ENCODE peak calls at places on chromosomes 1 and 21, in ten cellular contexts. J is AG08395; N is putamen; X is cardiac muscle cell; V is activated CD8-positive, alpha-beta memory T cell treated with anti-CD3 and anti-CD28 coated beads, Interleukin-2, amount 50 U/mL, for 4 hours; K is naive B cell; T is H7; W is stomach; G is tibial artery; L is activated CD4-positive, CD25-positive, alpha-beta regulatory T cell treated with anti-CD3 and anti-CD28 coated beads, Interleukin-2, amount 50 U/mL, for 16 hours. R is an unnamed sample.

GRCh38 chr1:156914440-156914856 is 6.0 kb upstream of the LRRC71 start:
- DNase-seq in J (no peak), N (no peak), X (peak; percentile 90), V (no peak), K (no peak), T (no peak), W (no peak), G (no peak), L (no peak), R (no peak)

GRCh38 chr1:40079774-40080390 is 17.2 kb downstream of the PPT1 start:
- DNase-seq in J (no peak), N (peak; percentile 78), X (no peak), V (no peak), K (no peak), T (no peak), W (no peak), G (no peak), L (no peak), R (no peak)

GRCh38 chr1:20731057-20731991 is 1.2 kb downstream of the SH2D5 start:
- DNase-seq in J (no peak), N (no peak), X (no peak), V (no peak), K (no peak), T (no peak), W (no peak), G (no peak), L (no peak), R (no peak)

GRCh38 chr1:86194491-86195034 is 38.0 kb upstream of the COL24A1 start:
- DNase-seq in J (no peak), N (no peak), X (peak; percentile 36), V (no peak), K (no peak), T (no peak), W (no peak), G (no peak), L (no peak), R (no peak)

GRCh38 chr1:66705100-66705499 is 47.2 kb upstream of the DYNLT5 start:
- DNase-seq in J (no peak), N (no peak), X (no peak), V (no peak), K (no peak), T (no peak), W (no peak), G (no peak), L (no peak), R (no peak)

GRCh38 chr1:186536272-186536905 is 75.5 kb upstream of the PDC start:
- DNase-seq in J (no peak), N (no peak), X (peak; percentile 65), V (no peak), K (no peak), T (no peak), W (no peak), G (no peak), L (no peak), R (no peak)

GRCh38 chr1:172154571-172154970 is 265.9 kb upstream of the C1orf105 start:
- DNase-seq in J (peak; percentile 80), N (no peak), X (peak; percentile 78), V (no peak), K (peak; percentile 20), T (no peak), W (no peak), G (no peak), L (no peak), R (no peak)

GRCh38 chr1:230842801-230843200 is 25.5 kb downstream of the C1orf198 start:
- DNase-seq in J (no peak), N (no peak), X (no peak), V (no peak), K (no peak), T (no peak), W (no peak), G (no peak), L (no peak), R (no peak)

GRCh38 chr1:47434051-47434842 is 3.6 kb upstream of the FOXD2 start:
- DNase-seq in J (peak; percentile 67), N (no peak), X (peak; percentile 77), V (no peak), K (no peak), T (peak; percentile 67), W (peak; percentile 86), G (peak; percentile 83), L (no peak), R (peak; percentile 70)

GRCh38 chr1:218460367-218460766 is 115.2 kb downstream of the TGFB2 start:
- DNase-seq in J (peak; percentile 65), N (no peak), X (peak; percentile 80), V (no peak), K (no peak), T (peak; percentile 7), W (no peak), G (peak; percentile 70), L (no peak), R (no peak)

GRCh38 chr21:31630062-31630711 is 29.3 kb upstream of the SOD1 start:
- DNase-seq in J (no peak), N (no peak), X (peak; percentile 91), V (no peak), K (no peak), T (no peak), W (peak; percentile 84), G (no peak), L (no peak), R (no peak)

GRCh38 chr1:86516366-86516765 is 30.5 kb upstream of the CLCA4 start:
- DNase-seq in J (no peak), N (no peak), X (peak; percentile 12), V (no peak), K (no peak), T (no peak), W (no peak), G (no peak), L (no peak), R (no peak)

GRCh38 chr1:30302808-30303310 is 420.5 kb downstream of the MATN1 start:
- DNase-seq in J (no peak), N (no peak), X (no peak), V (no peak), K (no peak), T (no peak), W (no peak), G (peak; percentile 17), L (no peak), R (no peak)

GRCh38 chr1:171803461-171804022 is 22.1 kb downstream of the METTL13 start:
- DNase-seq in J (no peak), N (no peak), X (no peak), V (no peak), K (no peak), T (no peak), W (no peak), G (no peak), L (no peak), R (no peak)

GRCh38 chr1:23370270-23370743 is 671 bp upstream of the ZNF436 start:
- DNase-seq in J (no peak), N (no peak), X (peak; percentile 27), V (no peak), K (no peak), T (no peak), W (no peak), G (no peak), L (no peak), R (no peak)

GRCh38 chr1:29698033-29698432 is 461.7 kb downstream of the PTPRU start:
- DNase-seq in J (peak; percentile 83), N (no peak), X (peak; percentile 82), V (no peak), K (no peak), T (peak; percentile 89), W (no peak), G (no peak), L (no peak), R (peak; percentile 48)

GRCh38 chr1:33612877-33613487 is 140.5 kb downstream of the ZSCAN20 start:
- DNase-seq in J (peak; percentile 78), N (no peak), X (peak; percentile 80), V (no peak), K (no peak), T (peak; percentile 87), W (peak; percentile 61), G (no peak), L (no peak), R (no peak)

GRCh38 chr1:1371741-1372711 is 3.0 kb downstream of the AURKAIP1 start:
- DNase-seq in J (peak; percentile 75), N (no peak), X (peak; percentile 60), V (peak; percentile 80), K (peak; percentile 73), T (peak; percentile 99), W (peak; percentile 78), G (peak; percentile 81), L (peak; percentile 58), R (peak; percentile 85)

GRCh38 chr1:93474291-93474690 is 26.4 kb downstream of the FNBP1L start:
- DNase-seq in J (no peak), N (no peak), X (peak; percentile 34), V (no peak), K (no peak), T (no peak), W (no peak), G (no peak), L (no peak), R (no peak)

GRCh38 chr1:183416850-183417690 is 1.1 kb downstream of the NMNAT2 start:
- DNase-seq in J (peak; percentile 72), N (peak; percentile 43), X (peak; percentile 78), V (peak; percentile 25), K (peak; percentile 14), T (peak; percentile 91), W (peak; percentile 43), G (peak; percentile 73), L (no peak), R (peak; percentile 76)

GRCh38 chr1:3902546-3902945 is 2.5 kb upstream of the C1orf174 start:
- DNase-seq in J (no peak), N (peak; percentile 46), X (no peak), V (no peak), K (no peak), T (no peak), W (no peak), G (no peak), L (no peak), R (no peak)

GRCh38 chr21:35189077-35189863 is 140.2 kb upstream of the RUNX1 start:
- DNase-seq in J (peak; percentile 80), N (no peak), X (peak; percentile 92), V (no peak), K (peak; percentile 73), T (no peak), W (no peak), G (no peak), L (no peak), R (peak; percentile 30)

GRCh38 chr1:41492341-41492848 is 7.9 kb upstream of the EDN2 start:
- DNase-seq in J (no peak), N (no peak), X (no peak), V (no peak), K (no peak), T (peak; percentile 89), W (no peak), G (no peak), L (no peak), R (no peak)

GRCh38 chr1:52249831-52250230 is 107.9 kb downstream of the ZFYVE9 start:
- DNase-seq in J (no peak), N (no peak), X (no peak), V (no peak), K (no peak), T (no peak), W (no peak), G (no peak), L (no peak), R (no peak)

GRCh38 chr1:153578490-153578889 is 12.8 kb upstream of the S100A2 start:
- DNase-seq in J (peak; percentile 58), N (no peak), X (no peak), V (no peak), K (no peak), T (no peak), W (no peak), G (no peak), L (no peak), R (no peak)

GRCh38 chr1:17923684-17924083 is 168.6 kb downstream of the ACTL8 start:
- DNase-seq in J (no peak), N (no peak), X (no peak), V (no peak), K (no peak), T (no peak), W (no peak), G (peak; percentile 46), L (no peak), R (no peak)

GRCh38 chr1:100387644-100388350 is 35.5 kb downstream of the CDC14A start:
- DNase-seq in J (no peak), N (no peak), X (peak; percentile 7), V (no peak), K (no peak), T (no peak), W (no peak), G (no peak), L (no peak), R (no peak)

GRCh38 chr1:29638281-29638680 is 402.0 kb downstream of the PTPRU start:
- DNase-seq in J (no peak), N (no peak), X (no peak), V (no peak), K (no peak), T (no peak), W (no peak), G (peak; percentile 38), L (no peak), R (no peak)

R was measured in psoas muscle.